ENCODE peak calls at places on chromosomes 6 and 20, in four cellular contexts. R is PC-3, F is prostate gland, X is GM12864. I is an unnamed sample.
A peak's percentile ranks its signal among the peaks of the same experiment; 100 is the strongest.

GRCh38 chr6:21371676-21372161 is 221.8 kb upstream of the SOX4 start:
- DNase-seq in X (no peak), F (no peak), R (peak; percentile 57), I (no peak)

GRCh38 chr6:25628471-25629201 is 23.4 kb upstream of the SCGN start:
- DNase-seq in R (no peak), F (no peak), X (no peak), I (no peak)

GRCh38 chr6:116247285-116247684 is 6.6 kb downstream of the TSPYL4 start:
- DNase-seq in F (no peak), R (no peak), X (no peak), I (no peak)

GRCh38 chr6:26045046-26045938 is 41.9 kb upstream of the HFE start:
- DNase-seq in R (peak; percentile 98), X (peak; percentile 96), F (peak; percentile 91), I (peak; percentile 88)

GRCh38 chr6:13536796-13537526 is 37.4 kb upstream of the SIRT5 start:
- DNase-seq in F (no peak), X (no peak), R (no peak), I (no peak)

GRCh38 chr6:150494236-150494635 is 105.4 kb upstream of the PLEKHG1 start:
- DNase-seq in X (no peak), R (no peak), F (no peak), I (no peak)

GRCh38 chr20:18138639-18139583 is 1.2 kb downstream of the KAT14 start:
- DNase-seq in R (no peak), F (no peak), X (no peak), I (no peak)

GRCh38 chr6:135576055-135576454 is 78.5 kb upstream of the AHI1 start:
- DNase-seq in X (no peak), R (peak; percentile 74), F (no peak), I (peak; percentile 67)

GRCh38 chr20:32709528-32710121 is 33.6 kb downstream of the COMMD7 start:
- DNase-seq in X (no peak), R (no peak), F (no peak), I (no peak)

GRCh38 chr6:95227301-95227700 is 350.0 kb upstream of the MANEA start:
- DNase-seq in R (no peak), F (no peak), X (no peak), I (no peak)

GRCh38 chr6:157629220-157629619 is 193.8 kb upstream of the SNX9 start:
- DNase-seq in F (no peak), X (no peak), R (no peak), I (no peak)

GRCh38 chr6:124487778-124488431 is 474.3 kb upstream of the RNF217 start:
- DNase-seq in R (peak; percentile 34), F (no peak), X (no peak), I (peak; percentile 53)

GRCh38 chr6:15464211-15464725 is 198.6 kb downstream of the DTNBP1 start:
- DNase-seq in X (no peak), R (peak; percentile 54), F (no peak), I (no peak)

GRCh38 chr20:24109008-24109407 is 120.4 kb upstream of the GGTLC1 start:
- DNase-seq in F (no peak), R (peak; percentile 90), X (peak; percentile 8), I (no peak)

GRCh38 chr20:58143531-58143930 is 84.9 kb downstream of the ANKRD60 start:
- DNase-seq in R (no peak), X (no peak), F (no peak), I (no peak)

GRCh38 chr6:138722425-138723371 is 50.9 kb upstream of the CCDC28A start:
- DNase-seq in X (no peak), R (peak; percentile 33), F (no peak), I (peak; percentile 92)

GRCh38 chr6:166957087-166957804 is 896 bp upstream of the RNASET2 start:
- DNase-seq in R (no peak), X (no peak), F (peak; percentile 35), I (no peak)

GRCh38 chr6:28258877-28259777 is at the start of gene NKAPL:
- DNase-seq in F (no peak), R (no peak), X (no peak), I (no peak)
- H3K4me3 ChIP-seq in F (peak within 1 kb of the TSS; percentile 11), R (no peak within 1 kb of the TSS), X (no peak within 1 kb of the TSS), I (peak within 1 kb of the TSS; percentile 23)

DNA sequence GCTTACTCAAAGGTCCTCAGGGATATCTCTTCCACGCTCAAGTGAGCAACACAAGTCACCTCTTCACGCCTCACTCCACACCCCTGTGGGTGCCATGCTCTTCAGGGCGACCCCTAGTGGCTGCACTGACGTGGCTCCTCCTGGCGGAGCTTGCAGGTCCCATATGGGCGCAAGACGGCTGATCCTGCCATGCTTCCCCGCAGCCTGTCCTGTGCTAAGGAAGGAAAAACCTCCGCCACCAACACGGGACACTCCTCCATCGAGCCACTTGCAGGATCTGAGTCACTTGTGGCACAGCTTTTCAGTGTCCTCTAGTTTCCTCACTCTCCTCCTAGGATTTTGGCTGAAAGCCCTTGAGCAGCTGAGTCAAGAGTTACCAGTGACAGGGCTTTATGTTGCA is 90.7 kb downstream of the KHDC1L start:
- DNase-seq in F (no peak), R (peak; percentile 27), X (peak; percentile 44), I (no peak)
- TF ChIP-seq CTCF in F (no peak), R (peak; percentile 46), X (peak; percentile 92), I (peak; percentile 23)

DNA sequence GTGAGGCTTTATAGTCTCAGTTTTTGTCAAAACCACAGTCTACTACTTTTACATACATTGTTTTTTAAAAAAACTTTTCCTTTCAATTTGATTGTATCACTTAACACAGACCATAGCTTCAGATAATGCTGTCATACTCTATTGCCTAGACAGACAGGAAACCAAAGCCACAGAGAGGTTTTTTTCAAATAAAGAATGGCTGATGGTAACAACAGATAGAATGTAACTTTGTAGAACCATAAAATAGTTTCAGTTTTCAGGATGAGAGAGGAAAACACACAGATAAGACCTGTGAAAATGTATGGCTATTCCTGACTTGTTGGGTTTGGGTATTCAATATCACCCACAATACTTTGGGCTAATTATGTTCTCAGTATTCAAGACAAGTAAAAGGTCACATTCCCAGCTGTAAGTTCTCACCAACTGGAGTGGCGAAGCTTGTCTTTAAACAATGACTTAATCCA is 94.0 kb downstream of the ADGRG6 start:
- DNase-seq in R (no peak), X (peak; percentile 8), F (no peak), I (no peak)
- H3K4me3 ChIP-seq in R (no peak overlapping the region), X (no peak overlapping the region), F (no peak overlapping the region), I (no peak overlapping the region)

GRCh38 chr20:48921883-48922867 is 664 bp downstream of the ARFGEF2 start:
- DNase-seq in R (peak; percentile 49), X (no peak), F (peak; percentile 30), I (no peak)
- TF ChIP-seq CTCF in R (no peak), X (no peak), F (no peak), I (no peak)

GRCh38 chr6:152975204-152975915 is 7.5 kb downstream of the FBXO5 start:
- DNase-seq in X (no peak), F (no peak), R (no peak), I (no peak)
- H3K4me3 ChIP-seq in X (no peak overlapping the region), F (no peak overlapping the region), R (no peak overlapping the region), I (no peak overlapping the region)

GRCh38 chr6:34985236-34985635 is 96.2 kb downstream of the ANKS1A start:
- DNase-seq in X (no peak), F (no peak), R (no peak), I (no peak)

GRCh38 chr6:34984416-34984815 is 95.4 kb downstream of the ANKS1A start:
- DNase-seq in F (no peak), X (no peak), R (no peak), I (no peak)

GRCh38 chr6:34981951-34982350 is 92.9 kb downstream of the ANKS1A start:
- DNase-seq in X (no peak), F (no peak), R (peak; percentile 24), I (no peak)

GRCh38 chr6:34979994-34980393 is 90.9 kb downstream of the ANKS1A start:
- DNase-seq in R (no peak), X (no peak), F (no peak), I (no peak)

GRCh38 chr6:34982424-34982852 is 93.4 kb downstream of the ANKS1A start:
- DNase-seq in F (no peak), R (peak; percentile 45), X (no peak), I (no peak)
- TF ChIP-seq CTCF in F (no peak), R (peak; percentile 67), X (peak; percentile 30), I (peak; percentile 54)

GRCh38 chr20:3796477-3797225 is 541 bp downstream of the CDC25B start:
- DNase-seq in F (no peak), X (no peak), R (no peak), I (no peak)

GRCh38 chr20:3797226-3797545 is 1.1 kb downstream of the CDC25B start:
- DNase-seq in R (no peak), F (no peak), X (no peak), I (no peak)

GRCh38 chr20:3797592-3798404 is 1.7 kb downstream of the CDC25B start:
- DNase-seq in X (no peak), F (no peak), R (peak; percentile 60), I (no peak)

GRCh38 chr20:3798908-3799248 is 2.8 kb downstream of the CDC25B start:
- DNase-seq in X (no peak), R (no peak), F (no peak), I (no peak)

DNA sequence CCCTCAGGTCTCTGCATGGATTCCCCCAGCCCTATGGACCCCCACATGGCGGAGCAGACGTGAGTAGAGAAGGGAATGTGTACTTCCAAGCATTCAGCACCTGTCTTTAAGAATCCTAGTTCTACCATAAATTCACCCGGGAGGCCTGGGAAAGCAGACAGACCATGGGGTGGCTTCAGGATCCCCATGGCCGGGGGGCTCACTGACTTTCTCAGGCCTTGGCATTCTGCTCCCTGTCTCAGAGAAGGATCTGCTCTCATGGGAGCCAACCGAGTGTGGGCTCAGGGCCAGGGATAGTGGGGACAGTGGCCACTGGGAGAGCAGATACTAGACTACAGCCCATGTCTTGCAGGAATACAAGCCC is 2.3 kb downstream of the CDC25B start:
- DNase-seq in F (no peak), X (no peak), R (no peak), I (no peak)
- H3K4me3 ChIP-seq in F (no peak overlapping the region), X (peak overlapping the region; percentile 80), R (peak overlapping the region; percentile 99), I (peak overlapping the region; percentile 58)